ENCODE peak calls at places on chromosomes 3 and 15, in six cellular contexts. One of them, this sample, is unnamed.

GRCh38 chr3:135106445-135106844 is 311.4 kb downstream of the EPHB1 start:
- DNase-seq in mesothelial cell of epicardium: peak; percentile 47
- DNase-seq in BJ: no peak
- DNase-seq in hepatocyte: peak; percentile 83
- DNase-seq in left lung: no peak
- DNase-seq in WTC11: peak; percentile 64
- DNase-seq in this sample: no peak

GRCh38 chr3:156760333-156760732 is 65.8 kb upstream of the LEKR1 start:
- DNase-seq in mesothelial cell of epicardium: no peak
- DNase-seq in BJ: no peak
- DNase-seq in hepatocyte: no peak
- DNase-seq in left lung: no peak
- DNase-seq in WTC11: no peak
- DNase-seq in this sample: no peak

GRCh38 chr15:63983071-63983711 is 63.1 kb downstream of the DAPK2 start:
- DNase-seq in mesothelial cell of epicardium: no peak
- DNase-seq in BJ: no peak
- DNase-seq in hepatocyte: no peak
- DNase-seq in left lung: no peak
- DNase-seq in WTC11: peak; percentile 57
- DNase-seq in this sample: peak; percentile 50

GRCh38 chr3:16884084-16884747 is 539 bp upstream of the PLCL2 start:
- DNase-seq in mesothelial cell of epicardium: peak; percentile 72
- DNase-seq in BJ: no peak
- DNase-seq in hepatocyte: peak; percentile 84
- DNase-seq in left lung: peak; percentile 91
- DNase-seq in WTC11: peak; percentile 91
- DNase-seq in this sample: peak; percentile 92

GRCh38 chr3:117903226-117903625 is 1131.4 kb downstream of the IGSF11 start:
- DNase-seq in mesothelial cell of epicardium: no peak
- DNase-seq in BJ: peak; percentile 81
- DNase-seq in hepatocyte: no peak
- DNase-seq in left lung: no peak
- DNase-seq in WTC11: no peak
- DNase-seq in this sample: peak; percentile 23

GRCh38 chr3:85360742-85361387 is 402.1 kb downstream of the CADM2 start:
- DNase-seq in mesothelial cell of epicardium: peak; percentile 41
- DNase-seq in BJ: no peak
- DNase-seq in hepatocyte: peak; percentile 74
- DNase-seq in left lung: no peak
- DNase-seq in WTC11: peak; percentile 67
- DNase-seq in this sample: peak; percentile 71

GRCh38 chr15:39920510-39921273 is 626 bp upstream of the GPR176 start:
- DNase-seq in mesothelial cell of epicardium: peak; percentile 82
- DNase-seq in BJ: no peak
- DNase-seq in hepatocyte: peak; percentile 91
- DNase-seq in left lung: peak; percentile 95
- DNase-seq in WTC11: peak; percentile 65
- DNase-seq in this sample: peak; percentile 79

GRCh38 chr15:23035964-23036566 is 3.3 kb downstream of the TUBGCP5 start:
- DNase-seq in mesothelial cell of epicardium: peak; percentile 56
- DNase-seq in BJ: no peak
- DNase-seq in hepatocyte: peak; percentile 57
- DNase-seq in left lung: no peak
- DNase-seq in WTC11: peak; percentile 80
- DNase-seq in this sample: peak; percentile 78

GRCh38 chr3:183381179-183381578 is 47.2 kb downstream of the MCF2L2 start:
- DNase-seq in mesothelial cell of epicardium: no peak
- DNase-seq in BJ: no peak
- DNase-seq in hepatocyte: no peak
- DNase-seq in left lung: no peak
- DNase-seq in WTC11: no peak
- DNase-seq in this sample: no peak

GRCh38 chr3:156120528-156121251 is at the start of gene KCNAB1:
- DNase-seq in mesothelial cell of epicardium: no peak
- DNase-seq in BJ: no peak
- DNase-seq in hepatocyte: no peak
- DNase-seq in left lung: no peak
- DNase-seq in WTC11: no peak
- DNase-seq in this sample: no peak

GRCh38 chr3:124780767-124781485 is 50.7 kb downstream of the UMPS start:
- DNase-seq in mesothelial cell of epicardium: no peak
- DNase-seq in BJ: no peak
- DNase-seq in hepatocyte: peak; percentile 46
- DNase-seq in left lung: no peak
- DNase-seq in WTC11: no peak
- DNase-seq in this sample: no peak

GRCh38 chr3:131729561-131729960 is 226.8 kb upstream of the MRPL3 start:
- DNase-seq in mesothelial cell of epicardium: no peak
- DNase-seq in BJ: no peak
- DNase-seq in hepatocyte: no peak
- DNase-seq in left lung: no peak
- DNase-seq in WTC11: no peak
- DNase-seq in this sample: no peak

GRCh38 chr3:60277376-60277800 is 973.9 kb downstream of the FHIT start:
- DNase-seq in mesothelial cell of epicardium: no peak
- DNase-seq in BJ: no peak
- DNase-seq in hepatocyte: no peak
- DNase-seq in left lung: no peak
- DNase-seq in WTC11: no peak
- DNase-seq in this sample: peak; percentile 24

GRCh38 chr15:50590288-50590687 is 43.8 kb upstream of the USP50 start:
- DNase-seq in mesothelial cell of epicardium: no peak
- DNase-seq in BJ: no peak
- DNase-seq in hepatocyte: no peak
- DNase-seq in left lung: no peak
- DNase-seq in WTC11: no peak
- DNase-seq in this sample: no peak

GRCh38 chr3:172982731-172983364 is 158.2 kb downstream of the SPATA16 start:
- DNase-seq in mesothelial cell of epicardium: no peak
- DNase-seq in BJ: no peak
- DNase-seq in hepatocyte: no peak
- DNase-seq in left lung: no peak
- DNase-seq in WTC11: no peak
- DNase-seq in this sample: no peak

GRCh38 chr3:114686624-114687023 is 392.8 kb downstream of the TIGIT start:
- DNase-seq in mesothelial cell of epicardium: no peak
- DNase-seq in BJ: no peak
- DNase-seq in hepatocyte: no peak
- DNase-seq in left lung: no peak
- DNase-seq in WTC11: no peak
- DNase-seq in this sample: no peak

GRCh38 chr3:8303466-8303865 is 198.2 kb upstream of the LMCD1 start:
- DNase-seq in mesothelial cell of epicardium: no peak
- DNase-seq in BJ: no peak
- DNase-seq in hepatocyte: no peak
- DNase-seq in left lung: no peak
- DNase-seq in WTC11: no peak
- DNase-seq in this sample: no peak

GRCh38 chr15:33031324-33031736 is 163.2 kb downstream of the FMN1 start:
- DNase-seq in mesothelial cell of epicardium: no peak
- DNase-seq in BJ: peak; percentile 51
- DNase-seq in hepatocyte: no peak
- DNase-seq in left lung: no peak
- DNase-seq in WTC11: no peak
- DNase-seq in this sample: no peak

GRCh38 chr3:116051586-116051985 is 393.7 kb downstream of the LSAMP start:
- DNase-seq in mesothelial cell of epicardium: no peak
- DNase-seq in BJ: no peak
- DNase-seq in hepatocyte: no peak
- DNase-seq in left lung: no peak
- DNase-seq in WTC11: no peak
- DNase-seq in this sample: no peak

GRCh38 chr3:140134231-140134630 is 199.2 kb downstream of the CLSTN2 start:
- DNase-seq in mesothelial cell of epicardium: no peak
- DNase-seq in BJ: no peak
- DNase-seq in hepatocyte: no peak
- DNase-seq in left lung: no peak
- DNase-seq in WTC11: no peak
- DNase-seq in this sample: no peak

DNA sequence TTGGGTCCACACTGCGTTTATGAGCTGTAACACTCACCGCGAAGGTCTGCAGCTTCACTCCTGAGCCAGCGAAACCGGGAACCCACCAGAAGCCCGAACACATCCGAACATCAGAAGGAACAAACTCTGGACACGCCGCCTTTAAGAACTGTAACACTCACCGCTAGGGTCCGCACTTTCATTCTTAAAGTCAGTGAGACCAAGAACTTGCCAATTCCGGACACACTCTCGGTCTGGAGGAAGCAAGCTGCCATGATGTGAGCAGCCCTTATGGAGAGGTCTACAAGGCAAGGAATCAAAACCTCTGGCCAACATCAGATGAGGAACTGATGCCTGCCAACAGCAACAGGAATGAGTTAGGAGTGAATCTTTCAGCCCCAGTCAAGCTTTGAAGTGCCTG is 62.9 kb downstream of the SLC28A2 start:
- DNase-seq in mesothelial cell of epicardium: no peak
- DNase-seq in BJ: no peak
- DNase-seq in hepatocyte: peak; percentile 55
- DNase-seq in left lung: no peak
- DNase-seq in WTC11: peak; percentile 59
- DNase-seq in this sample: no peak
- TF ChIP-seq CTCF in mesothelial cell of epicardium: no peak
- TF ChIP-seq CTCF in BJ: no peak
- TF ChIP-seq CTCF in hepatocyte: peak; percentile 40
- TF ChIP-seq CTCF in left lung: no peak
- TF ChIP-seq CTCF in WTC11: no peak
- TF ChIP-seq CTCF in this sample: peak; percentile 14

DNA sequence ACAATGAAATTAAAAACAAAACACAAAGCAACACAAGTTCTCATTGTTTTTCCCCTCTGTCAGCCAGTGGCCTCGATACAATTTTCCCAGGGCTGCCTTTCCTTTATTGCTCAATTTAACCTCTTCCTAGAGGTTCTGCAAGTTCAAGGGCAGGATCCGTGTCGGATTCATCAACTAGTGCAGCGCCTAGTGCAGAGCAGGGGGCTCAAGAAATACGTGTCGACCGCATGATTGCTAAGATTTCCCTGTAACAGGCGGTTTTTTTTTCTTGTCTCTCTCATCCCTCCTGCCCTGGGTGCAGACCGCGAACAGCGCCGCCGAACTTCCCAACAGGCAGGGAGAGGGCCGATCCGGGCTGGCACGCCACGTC is 1.4 kb upstream of the BHLHE40 start:
- DNase-seq in mesothelial cell of epicardium: no peak
- DNase-seq in BJ: no peak
- DNase-seq in hepatocyte: no peak
- DNase-seq in left lung: no peak
- DNase-seq in WTC11: no peak
- DNase-seq in this sample: no peak
- TF ChIP-seq CTCF in mesothelial cell of epicardium: no peak
- TF ChIP-seq CTCF in BJ: no peak
- TF ChIP-seq CTCF in hepatocyte: no peak
- TF ChIP-seq CTCF in left lung: no peak
- TF ChIP-seq CTCF in WTC11: no peak
- TF ChIP-seq CTCF in this sample: no peak

DNA sequence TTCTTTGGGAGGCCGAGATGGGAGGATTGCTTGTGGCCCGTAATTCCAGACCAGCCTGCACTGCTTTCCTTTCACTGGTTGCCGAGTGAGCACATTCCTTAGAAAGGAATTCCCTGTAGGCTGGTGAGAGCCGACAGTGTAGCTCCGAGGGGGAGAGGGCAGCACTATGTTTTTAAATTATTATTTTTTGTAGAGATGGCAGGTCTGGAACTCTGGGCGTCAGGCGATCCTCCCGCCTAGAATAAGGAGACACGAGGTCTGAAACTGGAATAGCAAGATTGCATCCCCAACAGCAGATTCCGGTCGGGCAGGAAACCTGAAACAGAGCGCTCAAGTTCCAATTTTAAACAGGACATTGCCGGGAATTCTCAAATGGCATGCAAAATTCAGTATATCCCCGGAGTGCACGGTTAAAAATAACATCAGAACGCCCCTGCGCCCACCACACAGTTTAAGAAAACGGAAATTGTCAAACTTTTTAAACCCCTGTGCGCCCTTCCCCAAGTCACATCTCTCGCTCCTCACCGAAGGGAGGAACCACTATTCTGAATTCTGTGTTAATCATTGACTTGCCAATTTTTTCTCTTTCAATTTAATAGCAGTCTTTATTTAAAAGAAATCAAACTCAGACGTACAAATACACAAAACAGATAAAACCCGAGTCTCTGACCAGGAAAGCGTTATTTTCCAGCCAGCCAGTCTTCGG is 637 bp upstream of the RNU5B-1 start:
- DNase-seq in mesothelial cell of epicardium: peak; percentile 66
- DNase-seq in BJ: no peak
- DNase-seq in hepatocyte: peak; percentile 71
- DNase-seq in left lung: no peak
- DNase-seq in WTC11: peak; percentile 67
- DNase-seq in this sample: no peak
- TF ChIP-seq CTCF in mesothelial cell of epicardium: peak; percentile 90
- TF ChIP-seq CTCF in BJ: no peak
- TF ChIP-seq CTCF in hepatocyte: no peak
- TF ChIP-seq CTCF in left lung: no peak
- TF ChIP-seq CTCF in WTC11: peak; percentile 56
- TF ChIP-seq CTCF in this sample: peak; percentile 81

GRCh38 chr3:55417211-55417610 is 69.9 kb downstream of the WNT5A start:
- DNase-seq in mesothelial cell of epicardium: no peak
- DNase-seq in BJ: no peak
- DNase-seq in hepatocyte: no peak
- DNase-seq in left lung: no peak
- DNase-seq in WTC11: no peak
- DNase-seq in this sample: no peak
- TF ChIP-seq CTCF in mesothelial cell of epicardium: no peak
- TF ChIP-seq CTCF in BJ: no peak
- TF ChIP-seq CTCF in hepatocyte: no peak
- TF ChIP-seq CTCF in left lung: no peak
- TF ChIP-seq CTCF in WTC11: no peak
- TF ChIP-seq CTCF in this sample: no peak

GRCh38 chr3:73431136-73431933 is 193.4 kb downstream of the PDZRN3 start:
- DNase-seq in mesothelial cell of epicardium: no peak
- DNase-seq in BJ: no peak
- DNase-seq in hepatocyte: no peak
- DNase-seq in left lung: no peak
- DNase-seq in WTC11: no peak
- DNase-seq in this sample: no peak

GRCh38 chr3:73433079-73433478 is 191.7 kb downstream of the PDZRN3 start:
- DNase-seq in mesothelial cell of epicardium: no peak
- DNase-seq in BJ: no peak
- DNase-seq in hepatocyte: no peak
- DNase-seq in left lung: no peak
- DNase-seq in WTC11: no peak
- DNase-seq in this sample: no peak

GRCh38 chr3:73432021-73432722 is 192.6 kb downstream of the PDZRN3 start:
- DNase-seq in mesothelial cell of epicardium: no peak
- DNase-seq in BJ: no peak
- DNase-seq in hepatocyte: peak; percentile 69
- DNase-seq in left lung: no peak
- DNase-seq in WTC11: no peak
- DNase-seq in this sample: no peak

GRCh38 chr3:73433681-73434080 is 191.1 kb downstream of the PDZRN3 start:
- DNase-seq in mesothelial cell of epicardium: no peak
- DNase-seq in BJ: no peak
- DNase-seq in hepatocyte: no peak
- DNase-seq in left lung: no peak
- DNase-seq in WTC11: no peak
- DNase-seq in this sample: no peak

GRCh38 chr3:73432723-73433032 is 192.1 kb downstream of the PDZRN3 start:
- DNase-seq in mesothelial cell of epicardium: no peak
- DNase-seq in BJ: no peak
- DNase-seq in hepatocyte: no peak
- DNase-seq in left lung: no peak
- DNase-seq in WTC11: no peak
- DNase-seq in this sample: no peak
- TF ChIP-seq CTCF in mesothelial cell of epicardium: no peak
- TF ChIP-seq CTCF in BJ: no peak
- TF ChIP-seq CTCF in hepatocyte: no peak
- TF ChIP-seq CTCF in left lung: peak; percentile 1
- TF ChIP-seq CTCF in WTC11: peak; percentile 6
- TF ChIP-seq CTCF in this sample: peak; percentile 54